ENCODE peak calls at places on chromosomes 12 and 14, in nine cellular contexts. E, M, I, H, V, Y, J, C and G are unnamed samples. For H3K27me3, the result is how much of the 10 kb centered on the place peaks cover.

GRCh38 chr14:35632276-35633071 is 98.5 kb downstream of the INSM2 start:
- DNase-seq in Y (no peak), M (no peak), C (no peak), V (peak), J (peak), I (no peak), E (no peak), H (no peak), G (no peak)

GRCh38 chr12:124543591-124544310 is 23.7 kb downstream of the NCOR2 start:
- DNase-seq in J (no peak), H (no peak), M (no peak), Y (no peak), E (no peak), V (no peak), C (no peak), I (no peak), G (no peak)

GRCh38 chr12:121990692-121991603 is 30.7 kb upstream of the BCL7A start:
- DNase-seq in H (no peak), I (no peak), E (no peak), J (no peak), Y (no peak), C (no peak), V (no peak), M (no peak), G (no peak)

GRCh38 chr12:66900616-66901015 is 221.7 kb upstream of the GRIP1 start:
- DNase-seq in Y (no peak), V (no peak), H (no peak), E (no peak), M (no peak), J (no peak), C (no peak), I (no peak), G (no peak)

GRCh38 chr14:90301580-90302181 is 30.1 kb downstream of the NRDE2 start:
- DNase-seq in E (peak), Y (no peak), J (peak), H (no peak), M (no peak), V (peak), C (no peak), I (no peak), G (no peak)

GRCh38 chr12:93714382-93714781 is 37.2 kb downstream of the CRADD start:
- DNase-seq in I (no peak), M (peak), E (no peak), H (no peak), C (peak), V (no peak), Y (no peak), J (no peak), G (no peak)

GRCh38 chr12:110371408-110372055 is 32.0 kb downstream of the ANAPC7 start:
- DNase-seq in M (no peak), E (no peak), Y (no peak), V (peak), I (no peak), C (no peak), J (peak), H (peak), G (no peak)

GRCh38 chr12:115640929-115641328 is 636.6 kb downstream of the MED13L start:
- DNase-seq in H (no peak), I (no peak), E (no peak), C (no peak), J (peak), Y (no peak), M (no peak), V (no peak), G (no peak)

GRCh38 chr14:102630405-102630804 is 38.0 kb downstream of the RCOR1 start:
- DNase-seq in V (no peak), E (peak), I (no peak), C (no peak), M (no peak), H (no peak), J (no peak), Y (no peak), G (no peak)

GRCh38 chr14:49892301-49892635 is 614 bp upstream of the ARF6 start:
- DNase-seq in H (peak), V (peak), Y (no peak), J (peak), I (peak), E (no peak), C (peak), M (peak), G (peak)

GRCh38 chr14:96409701-96410100 is 17.8 kb downstream of the AK7 start:
- DNase-seq in C (no peak), M (no peak), I (no peak), J (peak), E (no peak), H (no peak), V (no peak), Y (no peak), G (no peak)

GRCh38 chr12:53123578-53124351 is 20.5 kb downstream of the SOAT2 start:
- DNase-seq in Y (no peak), C (no peak), J (peak), M (no peak), E (no peak), I (no peak), H (no peak), V (no peak), G (no peak)

GRCh38 chr12:46292754-46293402 is 24.0 kb upstream of the SLC38A1 start:
- DNase-seq in V (peak), M (no peak), Y (no peak), C (no peak), J (peak), I (no peak), H (no peak), E (no peak), G (no peak)
- TF ChIP-seq CTCF in V (peak), M (no peak), Y (peak), C (peak), J (peak), I (no peak), H (no peak), E (no peak), G (no peak)

GRCh38 chr14:101457936-101458535 is 103.3 kb upstream of the DIO3 start:
- DNase-seq in I (no peak), Y (no peak), H (no peak), E (no peak), C (no peak), V (no peak), M (no peak), J (no peak), G (no peak)

GRCh38 chr14:101456246-101457159 is 104.8 kb upstream of the DIO3 start:
- DNase-seq in V (no peak), J (no peak), Y (no peak), H (no peak), I (no peak), E (no peak), M (no peak), C (no peak), G (no peak)

GRCh38 chr14:101458536-101459391 is 102.5 kb upstream of the DIO3 start:
- DNase-seq in V (no peak), J (no peak), I (no peak), M (no peak), H (no peak), C (no peak), E (no peak), Y (no peak), G (no peak)

GRCh38 chr14:101459392-101459900 is 101.8 kb upstream of the DIO3 start:
- DNase-seq in J (no peak), I (no peak), M (no peak), Y (no peak), C (no peak), H (no peak), E (no peak), V (no peak), G (no peak)

DNA sequence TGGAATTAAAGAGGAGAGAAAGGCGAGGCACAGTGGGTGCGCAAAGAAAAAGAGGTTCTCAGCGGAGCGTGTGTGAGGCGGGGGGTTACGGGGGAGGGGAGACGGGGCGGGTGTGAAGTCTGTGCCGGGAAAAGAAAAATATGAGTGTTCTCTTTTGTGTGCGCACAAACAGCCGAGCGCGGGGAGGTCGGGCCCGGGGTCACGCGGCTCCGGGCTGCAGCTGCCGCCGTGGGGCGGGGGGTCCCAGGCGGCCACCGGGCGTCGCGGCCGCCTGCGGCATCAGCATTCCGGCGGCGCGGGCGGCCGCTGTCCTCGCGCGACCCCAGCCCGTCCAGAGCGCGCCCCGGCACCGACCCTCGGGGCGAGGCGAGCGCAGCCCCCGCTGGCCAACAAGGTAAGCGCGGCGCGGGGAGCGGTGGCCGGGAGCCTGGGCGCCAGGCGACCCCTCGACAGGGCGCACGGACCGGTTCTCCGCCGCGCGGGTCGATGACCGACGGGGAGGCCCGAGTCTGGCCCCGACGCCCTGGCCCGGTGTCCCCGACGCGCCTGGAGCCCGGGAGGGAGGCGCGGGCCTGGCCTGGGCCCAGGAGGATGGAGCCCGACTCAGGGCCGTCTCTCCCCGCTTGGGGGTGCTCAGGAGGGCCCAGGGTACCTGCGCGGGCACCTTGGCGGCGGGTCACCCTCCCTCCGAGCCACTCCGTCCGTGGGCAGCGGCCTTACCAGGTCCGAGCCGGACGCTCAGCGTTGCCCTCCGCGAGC is 103.9 kb upstream of the DIO3 start:
- DNase-seq in I (no peak), M (no peak), Y (no peak), H (no peak), E (no peak), C (no peak), J (no peak), V (no peak), G (no peak)
- H3K27me3 ChIP-seq in I (under half), M (under half), Y (half or more), H (under half), E (under half), C (half or more), J (under half), V (half or more), G (under half)

GRCh38 chr12:90253674-90254181 is 545.1 kb upstream of the ATP2B1 start:
- DNase-seq in C (peak), J (peak), H (peak), Y (peak), I (peak), M (peak), E (peak), V (peak), G (no peak)
- TF ChIP-seq CTCF in C (peak), J (peak), H (peak), Y (no peak), I (no peak), M (no peak), E (no peak), V (peak), G (no peak)

DNA sequence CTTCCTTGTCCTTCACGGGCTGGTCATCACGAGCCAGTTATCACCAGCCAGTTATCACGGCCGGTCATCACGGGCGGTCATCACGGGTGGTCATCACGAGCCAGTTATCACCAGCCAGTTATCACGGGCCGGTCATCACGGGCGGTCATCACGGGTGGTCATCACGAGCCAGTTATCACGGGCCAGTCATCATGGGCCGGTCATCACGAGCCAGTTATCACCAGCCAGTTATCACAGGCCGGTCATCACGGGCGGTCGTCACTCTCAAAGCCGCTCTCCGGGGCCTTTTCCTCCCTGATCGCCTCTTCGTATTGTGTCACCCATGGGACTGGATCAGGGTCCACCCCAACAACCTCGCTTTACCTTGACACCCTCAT is 13.9 kb upstream of the FBRSL1 start:
- DNase-seq in I (no peak), V (no peak), C (peak), Y (no peak), H (no peak), M (no peak), E (no peak), J (no peak), G (no peak)
- H3K27me3 ChIP-seq in I (under half), V (under half), C (under half), Y (under half), H (under half), M (under half), E (under half), J (under half), G (under half)

DNA sequence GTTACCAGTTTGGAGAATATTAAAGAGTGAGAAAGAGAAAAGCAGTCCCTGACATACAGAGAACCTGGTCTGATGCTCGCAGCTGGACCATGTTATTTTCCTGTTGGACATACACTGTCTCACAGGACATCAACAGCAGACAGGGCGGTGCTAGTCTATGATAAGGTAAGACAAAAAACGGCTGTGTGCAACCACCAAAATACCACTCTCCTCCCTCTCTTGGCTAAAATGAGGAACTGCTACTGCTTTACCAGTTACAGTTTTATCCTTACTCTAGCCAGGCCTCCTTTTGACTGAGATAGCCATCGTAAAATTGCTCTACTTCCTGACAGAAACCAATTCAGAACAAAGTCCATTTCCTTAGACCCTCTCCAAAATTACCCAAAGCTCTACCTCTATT is 47.0 kb upstream of the ERGIC2 start:
- DNase-seq in H (no peak), I (no peak), E (peak), C (no peak), M (no peak), J (no peak), Y (no peak), V (peak), G (no peak)
- TF ChIP-seq CTCF in H (peak), I (no peak), E (peak), C (peak), M (no peak), J (no peak), Y (peak), V (peak), G (no peak)

GRCh38 chr12:57727758-57728395 is 10.7 kb downstream of the AGAP2 start:
- DNase-seq in M (no peak), C (no peak), E (no peak), I (peak), Y (no peak), H (no peak), J (no peak), V (no peak), G (peak)
- H3K27me3 ChIP-seq in M (under half), C (under half), E (under half), I (under half), Y (half or more), H (under half), J (under half), V (half or more), G (under half)